ENCODE peak calls at places on chromosome 12, in four cellular contexts. Z is body of pancreas, X is sigmoid colon, E is A549. H is an unnamed sample.

GRCh38 chr12:100372846-100373245 is 16.0 kb downstream of the SLC17A8 start:
- DNase-seq in Z (no peak), X (no peak), E (no peak), H (no peak)

GRCh38 chr12:123056053-123056452 is 75.6 kb downstream of the ARL6IP4 start:
- DNase-seq in Z (no peak), X (no peak), E (no peak), H (no peak)

GRCh38 chr12:42666671-42667243 is 77.2 kb upstream of the PRICKLE1 start:
- DNase-seq in Z (no peak), X (no peak), E (no peak), H (no peak)

GRCh38 chr12:27898022-27898421 is 74.5 kb downstream of the PTHLH start:
- DNase-seq in Z (no peak), X (no peak), E (no peak), H (no peak)

GRCh38 chr12:131773582-131774221 is 54.5 kb upstream of the MMP17 start:
- DNase-seq in Z (no peak), X (no peak), E (no peak), H (no peak)

GRCh38 chr12:113002676-113003075 is 24.4 kb downstream of the OAS2 start:
- DNase-seq in Z (no peak), X (no peak), E (no peak), H (no peak)

GRCh38 chr12:57135487-57135886 is 7.2 kb downstream of the LRP1 start:
- DNase-seq in Z (no peak), X (peak; percentile 73), E (no peak), H (no peak)

GRCh38 chr12:93379432-93380308 is 1.9 kb downstream of the NUDT4 start:
- DNase-seq in Z (no peak), X (no peak), E (no peak), H (peak; percentile 42)

GRCh38 chr12:118164798-118165486 is 29.0 kb downstream of the PEBP1 start:
- DNase-seq in Z (peak; percentile 44), X (no peak), E (peak; percentile 51), H (peak; percentile 19)

GRCh38 chr12:34377243-34378035 is 355.1 kb downstream of the ALG10 start:
- DNase-seq in Z (no peak), X (no peak), E (no peak), H (no peak)

GRCh38 chr12:121060149-121061001 is 21.3 kb upstream of the OASL start:
- DNase-seq in Z (peak; percentile 17), X (no peak), E (peak; percentile 38), H (peak; percentile 70)

GRCh38 chr12:26630546-26631027 is 202.4 kb downstream of the ITPR2 start:
- DNase-seq in Z (no peak), X (peak; percentile 71), E (no peak), H (no peak)

GRCh38 chr12:8544295-8544694 is 3.6 kb upstream of the CLEC4E start:
- DNase-seq in Z (peak; percentile 70), X (no peak), E (peak; percentile 44), H (peak; percentile 78)

GRCh38 chr12:95548056-95548538 is 3.2 kb downstream of the USP44 start:
- DNase-seq in Z (peak; percentile 65), X (peak; percentile 71), E (no peak), H (peak; percentile 55)

GRCh38 chr12:630656-631632 is 32.3 kb downstream of the NINJ2 start:
- DNase-seq in Z (no peak), X (peak; percentile 76), E (no peak), H (peak; percentile 85)

GRCh38 chr12:13000616-13000934 is 510 bp upstream of the HEBP1 start:
- DNase-seq in Z (peak; percentile 53), X (no peak), E (peak; percentile 58), H (no peak)

GRCh38 chr12:118357327-118358007 is 15.2 kb downstream of the TAOK3 start:
- DNase-seq in Z (peak; percentile 22), X (no peak), E (peak; percentile 56), H (peak; percentile 94)

GRCh38 chr12:105555556-105555973 is 225.1 kb downstream of the C12orf75 start:
- DNase-seq in Z (peak; percentile 41), X (no peak), E (no peak), H (no peak)

GRCh38 chr12:12323606-12324005 is 26.4 kb downstream of the MANSC1 start:
- DNase-seq in Z (no peak), X (no peak), E (no peak), H (no peak)

GRCh38 chr12:53939141-53940108 is 794 bp downstream of the HOXC13 start:
- DNase-seq in Z (peak; percentile 39), X (no peak), E (peak; percentile 36), H (no peak)

GRCh38 chr12:3313066-3313465 is 177.9 kb upstream of the PRMT8 start:
- DNase-seq in Z (no peak), X (no peak), E (no peak), H (no peak)

GRCh38 chr12:94262228-94263010 is 114.0 kb downstream of the PLXNC1 start:
- DNase-seq in Z (peak; percentile 90), X (peak; percentile 95), E (peak; percentile 30), H (peak; percentile 67)

GRCh38 chr12:78085562-78086182 is 255.0 kb downstream of the NAV3 start:
- DNase-seq in Z (no peak), X (no peak), E (no peak), H (no peak)

GRCh38 chr12:47349770-47350408 is 270.1 kb upstream of the AMIGO2 start:
- DNase-seq in Z (no peak), X (no peak), E (no peak), H (no peak)

GRCh38 chr12:38771871-38772270 is 133.5 kb downstream of the CPNE8 start:
- DNase-seq in Z (no peak), X (no peak), E (no peak), H (no peak)

GRCh38 chr12:12333407-12333831 is 16.6 kb downstream of the MANSC1 start:
- DNase-seq in Z (peak; percentile 81), X (no peak), E (no peak), H (no peak)

GRCh38 chr12:92218394-92219077 is 72.9 kb upstream of the BTG1 start:
- DNase-seq in Z (no peak), X (no peak), E (no peak), H (no peak)

GRCh38 chr12:123273166-123273565 is 1.5 kb upstream of the CDK2AP1 start:
- DNase-seq in Z (no peak), X (no peak), E (no peak), H (no peak)

GRCh38 chr12:44428825-44429224 is 447.3 kb downstream of the NELL2 start:
- DNase-seq in Z (no peak), X (no peak), E (no peak), H (no peak)

GRCh38 chr12:83850531-83850930 is 1062.1 kb downstream of the SLC6A15 start:
- DNase-seq in Z (no peak), X (no peak), E (no peak), H (no peak)

GRCh38 chr12:54390668-54391551 is 6.4 kb upstream of the ZNF385A start:
- DNase-seq in Z (peak; percentile 67), X (no peak), E (peak; percentile 49), H (peak; percentile 58)

GRCh38 chr12:108914031-108914630 is 34.2 kb downstream of the DAO start:
- DNase-seq in Z (peak; percentile 10), X (no peak), E (no peak), H (no peak)

GRCh38 chr12:48454675-48455074 is 17.7 kb upstream of the ANP32D start:
- DNase-seq in Z (no peak), X (no peak), E (no peak), H (peak; percentile 31)

GRCh38 chr12:254039-254438 is 8.6 kb downstream of the SLC6A13 start:
- DNase-seq in Z (no peak), X (no peak), E (no peak), H (no peak)

GRCh38 chr12:79001404-79001803 is 136.8 kb downstream of the SYT1 start:
- DNase-seq in Z (no peak), X (no peak), E (no peak), H (no peak)

DNA sequence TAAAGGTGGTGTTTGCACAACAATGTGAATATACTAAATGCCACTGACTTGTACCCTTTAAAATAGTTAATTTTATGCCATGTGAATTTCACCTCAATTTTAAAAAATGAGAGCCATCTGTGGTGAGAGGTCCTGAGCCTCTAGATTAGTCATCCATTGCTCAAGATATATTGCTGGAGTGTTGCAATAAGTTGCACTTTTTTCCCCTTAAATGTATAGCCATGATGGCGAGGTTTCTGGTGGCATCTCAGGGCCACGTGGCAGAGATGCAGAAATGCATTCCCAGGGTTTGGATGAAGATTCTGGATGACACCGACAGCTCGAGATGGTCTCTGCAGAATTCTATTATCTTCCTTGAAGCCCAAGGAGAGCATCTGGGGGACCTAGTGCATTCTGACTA is 153.7 kb downstream of the AACS start:
- DNase-seq in Z (no peak), X (no peak), E (no peak), H (no peak)
- TF ChIP-seq POLR2A in Z (no peak), X (no peak), E (no peak), H (no peak)

DNA sequence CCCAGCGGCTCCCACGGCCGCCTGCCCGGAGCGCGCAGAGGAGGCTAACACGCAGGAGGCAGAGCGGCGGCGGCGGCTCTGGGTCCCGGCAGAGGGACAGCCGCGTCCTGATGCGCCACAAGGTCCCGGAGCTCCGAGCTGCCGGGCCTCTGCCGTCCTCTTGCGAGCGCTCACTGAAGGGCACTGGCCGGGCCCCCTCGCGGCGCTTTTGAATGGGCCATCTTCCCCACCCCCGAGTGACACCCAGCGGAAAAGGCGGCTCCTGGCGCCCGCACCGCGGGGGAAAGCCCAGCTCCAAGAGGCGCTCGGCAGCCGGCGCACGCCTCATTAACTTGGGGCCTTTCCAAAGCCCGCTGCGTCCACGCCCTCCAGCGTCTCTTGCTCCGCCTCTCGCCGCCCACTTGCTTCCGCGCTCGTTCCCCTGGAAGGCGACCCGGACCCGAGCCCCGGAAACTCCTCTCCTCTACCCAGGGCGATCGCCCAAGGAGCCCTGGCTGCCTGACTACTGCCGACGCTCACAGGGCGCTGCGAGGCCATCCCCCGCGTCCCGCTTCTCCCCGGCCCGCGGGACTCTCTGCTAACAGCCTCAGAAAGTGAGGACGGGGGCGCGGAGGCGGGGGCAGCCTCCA is at the start of gene PHLDA1:
- DNase-seq in Z (peak; percentile 96), X (peak; percentile 98), E (peak; percentile 96), H (peak; percentile 93)
- TF ChIP-seq POLR2A in Z (peak; percentile 96), X (peak; percentile 42), E (peak; percentile 94), H (peak; percentile 71)

DNA sequence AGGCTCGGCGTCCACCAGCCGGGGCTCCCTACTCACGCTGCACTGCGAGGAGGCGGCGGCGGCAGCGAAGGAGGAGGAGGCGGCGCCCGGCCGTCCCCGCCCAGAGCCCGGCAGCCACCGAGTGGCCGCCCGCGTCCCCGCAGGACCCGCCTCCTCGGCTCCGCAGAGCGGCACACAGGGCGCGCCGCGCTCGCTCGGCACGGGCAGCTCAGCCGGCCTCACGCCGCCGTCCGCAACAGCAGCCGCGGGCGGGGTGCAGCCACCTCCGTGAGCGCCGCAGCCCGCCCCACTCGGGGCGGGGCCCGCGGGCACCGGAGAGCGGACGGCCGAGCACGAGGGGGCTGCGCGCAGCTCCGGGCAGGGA is at the start of gene ATP2B1:
- DNase-seq in Z (peak; percentile 90), X (peak; percentile 94), E (peak; percentile 60), H (peak; percentile 95)
- TF ChIP-seq POLR2A in Z (no peak), X (no peak), E (no peak), H (peak; percentile 85)

DNA sequence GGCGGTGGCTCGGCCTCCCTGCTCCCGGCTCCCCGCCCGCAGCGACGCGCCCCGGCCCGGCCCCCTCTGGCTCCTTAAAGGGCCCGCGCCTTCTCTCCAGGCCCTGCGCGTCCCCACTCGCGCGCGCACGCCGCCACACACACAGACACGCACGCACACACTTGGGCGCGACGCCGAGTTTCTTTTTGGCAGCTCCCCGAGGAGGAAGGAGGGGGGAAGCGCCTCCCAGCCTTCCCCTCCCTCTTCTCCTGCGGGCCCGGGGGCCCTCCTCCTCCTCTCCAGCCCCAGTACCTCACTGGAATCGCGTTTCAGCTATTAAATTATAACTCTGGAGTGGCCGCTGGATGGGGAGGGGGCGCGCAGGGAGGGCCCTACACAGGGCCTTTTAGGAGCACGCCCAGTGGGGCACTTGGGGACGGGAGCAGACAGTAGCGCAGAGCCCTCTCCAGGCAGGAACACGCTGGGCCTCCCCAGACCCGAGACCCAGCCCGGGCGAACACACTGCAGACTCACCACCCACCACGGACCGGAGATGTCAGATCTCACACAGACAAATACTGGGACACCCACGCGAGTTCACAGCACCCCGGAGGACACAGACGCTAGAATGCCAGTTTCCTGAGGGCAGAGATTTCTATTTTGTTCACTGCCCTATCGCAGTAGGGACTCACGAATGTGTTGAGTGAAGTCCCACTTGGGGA is 411 bp upstream of the NCOR2 start:
- DNase-seq in Z (peak; percentile 89), X (peak; percentile 98), E (peak; percentile 84), H (peak; percentile 92)
- TF ChIP-seq POLR2A in Z (no peak), X (no peak), E (peak; percentile 2), H (no peak)